ENCODE peak calls at places on chromosome X, in six cellular contexts. One of them, this sample, is unnamed.
A peak's percentile ranks its signal among the peaks of the same experiment; 100 is the strongest.

GRCh38 chrX:112731793-112732192 is 52.1 kb upstream of the LHFPL1 start:
- DNase-seq in cardiac muscle cell: peak; percentile 12
- DNase-seq in heart left ventricle: no peak
- DNase-seq in right cardiac atrium: no peak
- DNase-seq in A549: no peak
- DNase-seq in endodermal cell: no peak
- DNase-seq in this sample: no peak

GRCh38 chrX:73668779-73669178 is 105.8 kb downstream of the CHIC1 start:
- DNase-seq in right cardiac atrium: no peak
- DNase-seq in A549: no peak
- DNase-seq in cardiac muscle cell: peak; percentile 18
- DNase-seq in heart left ventricle: peak; percentile 18
- DNase-seq in endodermal cell: no peak
- DNase-seq in this sample: no peak

GRCh38 chrX:23804578-23804977 is 21.6 kb downstream of the SAT1 start:
- DNase-seq in cardiac muscle cell: no peak
- DNase-seq in endodermal cell: no peak
- DNase-seq in A549: no peak
- DNase-seq in heart left ventricle: no peak
- DNase-seq in right cardiac atrium: no peak
- DNase-seq in this sample: no peak

GRCh38 chrX:119775517-119776238 is 15.8 kb downstream of the RPL39 start:
- DNase-seq in heart left ventricle: no peak
- DNase-seq in A549: no peak
- DNase-seq in right cardiac atrium: no peak
- DNase-seq in endodermal cell: no peak
- DNase-seq in cardiac muscle cell: no peak
- DNase-seq in this sample: no peak

GRCh38 chrX:153926863-153927685 is 1.0 kb upstream of the ARHGAP4 start:
- DNase-seq in heart left ventricle: peak; percentile 66
- DNase-seq in A549: no peak
- DNase-seq in endodermal cell: no peak
- DNase-seq in right cardiac atrium: peak; percentile 64
- DNase-seq in cardiac muscle cell: peak; percentile 51
- DNase-seq in this sample: no peak

GRCh38 chrX:133630362-133630761 is 215.1 kb upstream of the GPC4 start:
- DNase-seq in endodermal cell: no peak
- DNase-seq in heart left ventricle: no peak
- DNase-seq in right cardiac atrium: no peak
- DNase-seq in cardiac muscle cell: no peak
- DNase-seq in A549: no peak
- DNase-seq in this sample: no peak

GRCh38 chrX:28851871-28852270 is 264.6 kb downstream of the IL1RAPL1 start:
- DNase-seq in cardiac muscle cell: no peak
- DNase-seq in A549: no peak
- DNase-seq in endodermal cell: no peak
- DNase-seq in right cardiac atrium: no peak
- DNase-seq in heart left ventricle: no peak
- DNase-seq in this sample: no peak

GRCh38 chrX:113558576-113558975 is 717.9 kb upstream of the AMOT start:
- DNase-seq in cardiac muscle cell: no peak
- DNase-seq in heart left ventricle: no peak
- DNase-seq in A549: no peak
- DNase-seq in endodermal cell: no peak
- DNase-seq in right cardiac atrium: no peak
- DNase-seq in this sample: no peak

GRCh38 chrX:47540754-47541538 is 20.1 kb upstream of the ARAF start:
- DNase-seq in endodermal cell: peak; percentile 85
- DNase-seq in heart left ventricle: peak; percentile 82
- DNase-seq in right cardiac atrium: peak; percentile 69
- DNase-seq in A549: peak; percentile 90
- DNase-seq in cardiac muscle cell: peak; percentile 94
- DNase-seq in this sample: peak; percentile 47

GRCh38 chrX:17521871-17522693 is 147.1 kb downstream of the NHS start:
- DNase-seq in A549: peak; percentile 67
- DNase-seq in endodermal cell: peak; percentile 82
- DNase-seq in right cardiac atrium: peak; percentile 25
- DNase-seq in heart left ventricle: no peak
- DNase-seq in cardiac muscle cell: peak; percentile 52
- DNase-seq in this sample: no peak

GRCh38 chrX:112840382-112841113 is at the start of gene AMOT:
- DNase-seq in A549: peak; percentile 33
- DNase-seq in heart left ventricle: peak; percentile 84
- DNase-seq in endodermal cell: peak; percentile 98
- DNase-seq in cardiac muscle cell: peak; percentile 72
- DNase-seq in right cardiac atrium: peak; percentile 82
- DNase-seq in this sample: peak; percentile 41

GRCh38 chrX:38087594-38087993 is 81.2 kb downstream of the SYTL5 start:
- DNase-seq in heart left ventricle: no peak
- DNase-seq in right cardiac atrium: no peak
- DNase-seq in cardiac muscle cell: no peak
- DNase-seq in A549: no peak
- DNase-seq in endodermal cell: no peak
- DNase-seq in this sample: no peak

GRCh38 chrX:34140816-34141215 is 8.7 kb upstream of the FAM47A start:
- DNase-seq in endodermal cell: no peak
- DNase-seq in right cardiac atrium: no peak
- DNase-seq in A549: no peak
- DNase-seq in heart left ventricle: no peak
- DNase-seq in cardiac muscle cell: no peak
- DNase-seq in this sample: no peak

GRCh38 chrX:134365923-134366322 is 94.0 kb upstream of the HPRT1 start:
- DNase-seq in endodermal cell: no peak
- DNase-seq in heart left ventricle: no peak
- DNase-seq in right cardiac atrium: no peak
- DNase-seq in A549: no peak
- DNase-seq in cardiac muscle cell: no peak
- DNase-seq in this sample: no peak

GRCh38 chrX:17769701-17770269 is 32.5 kb downstream of the SCML1 start:
- DNase-seq in heart left ventricle: no peak
- DNase-seq in right cardiac atrium: no peak
- DNase-seq in A549: no peak
- DNase-seq in cardiac muscle cell: no peak
- DNase-seq in endodermal cell: no peak
- DNase-seq in this sample: no peak

GRCh38 chrX:69961365-69962072 is 88.2 kb downstream of the AWAT2 start:
- DNase-seq in heart left ventricle: no peak
- DNase-seq in cardiac muscle cell: peak; percentile 38
- DNase-seq in A549: no peak
- DNase-seq in endodermal cell: no peak
- DNase-seq in right cardiac atrium: no peak
- DNase-seq in this sample: no peak

GRCh38 chrX:63330681-63331080 is 20.5 kb downstream of the SPIN4 start:
- DNase-seq in A549: no peak
- DNase-seq in right cardiac atrium: no peak
- DNase-seq in cardiac muscle cell: peak; percentile 0
- DNase-seq in heart left ventricle: no peak
- DNase-seq in endodermal cell: no peak
- DNase-seq in this sample: no peak

GRCh38 chrX:149371984-149372383 is 133.1 kb downstream of the IDS start:
- DNase-seq in heart left ventricle: no peak
- DNase-seq in A549: no peak
- DNase-seq in cardiac muscle cell: no peak
- DNase-seq in endodermal cell: no peak
- DNase-seq in right cardiac atrium: no peak
- DNase-seq in this sample: no peak

GRCh38 chrX:41086627-41086932 is 1.3 kb downstream of the USP9X start:
- DNase-seq in A549: peak; percentile 44
- DNase-seq in right cardiac atrium: no peak
- DNase-seq in cardiac muscle cell: no peak
- DNase-seq in heart left ventricle: no peak
- DNase-seq in endodermal cell: no peak
- DNase-seq in this sample: no peak

GRCh38 chrX:150693782-150694574 is 782 bp downstream of the MTMR1 start:
- DNase-seq in endodermal cell: peak; percentile 78
- DNase-seq in heart left ventricle: peak; percentile 33
- DNase-seq in right cardiac atrium: peak; percentile 35
- DNase-seq in cardiac muscle cell: peak; percentile 21
- DNase-seq in A549: peak; percentile 52
- DNase-seq in this sample: no peak

GRCh38 chrX:150694738-150695410 is 1.7 kb downstream of the MTMR1 start:
- DNase-seq in endodermal cell: no peak
- DNase-seq in right cardiac atrium: no peak
- DNase-seq in cardiac muscle cell: no peak
- DNase-seq in heart left ventricle: no peak
- DNase-seq in A549: no peak
- DNase-seq in this sample: no peak

GRCh38 chrX:150696264-150696789 is 3.1 kb downstream of the MTMR1 start:
- DNase-seq in endodermal cell: no peak
- DNase-seq in heart left ventricle: no peak
- DNase-seq in right cardiac atrium: no peak
- DNase-seq in cardiac muscle cell: no peak
- DNase-seq in A549: no peak
- DNase-seq in this sample: no peak

GRCh38 chrX:150697641-150698040 is 4.4 kb downstream of the MTMR1 start:
- DNase-seq in cardiac muscle cell: no peak
- DNase-seq in endodermal cell: no peak
- DNase-seq in right cardiac atrium: no peak
- DNase-seq in A549: no peak
- DNase-seq in heart left ventricle: no peak
- DNase-seq in this sample: no peak

GRCh38 chrX:150696836-150697235 is 3.6 kb downstream of the MTMR1 start:
- DNase-seq in cardiac muscle cell: no peak
- DNase-seq in heart left ventricle: no peak
- DNase-seq in right cardiac atrium: no peak
- DNase-seq in A549: no peak
- DNase-seq in endodermal cell: no peak
- DNase-seq in this sample: no peak
- H3K4me3 ChIP-seq in cardiac muscle cell: no peak overlapping the region
- H3K4me3 ChIP-seq in heart left ventricle: no peak overlapping the region
- H3K4me3 ChIP-seq in right cardiac atrium: no peak overlapping the region
- H3K4me3 ChIP-seq in A549: no peak overlapping the region
- H3K4me3 ChIP-seq in endodermal cell: no peak overlapping the region
- H3K4me3 ChIP-seq in this sample: no peak overlapping the region

GRCh38 chrX:13418126-13419091 is 98.6 kb upstream of the ATXN3L start:
- DNase-seq in endodermal cell: no peak
- DNase-seq in cardiac muscle cell: peak; percentile 42
- DNase-seq in heart left ventricle: no peak
- DNase-seq in A549: no peak
- DNase-seq in right cardiac atrium: no peak
- DNase-seq in this sample: no peak
- H3K27ac ChIP-seq in endodermal cell: no peak overlapping the region
- H3K27ac ChIP-seq in cardiac muscle cell: no peak overlapping the region
- H3K27ac ChIP-seq in heart left ventricle: no peak overlapping the region
- H3K27ac ChIP-seq in A549: peak overlapping the region; percentile 52
- H3K27ac ChIP-seq in right cardiac atrium: no peak overlapping the region
- H3K27ac ChIP-seq in this sample: no peak overlapping the region

GRCh38 chrX:103276581-103277002 is at the start of gene TCEAL5:
- DNase-seq in right cardiac atrium: peak; percentile 23
- DNase-seq in cardiac muscle cell: no peak
- DNase-seq in A549: no peak
- DNase-seq in endodermal cell: no peak
- DNase-seq in heart left ventricle: no peak
- DNase-seq in this sample: no peak
- H3K4me3 ChIP-seq in right cardiac atrium: peak within 1 kb of the TSS; percentile 25
- H3K4me3 ChIP-seq in cardiac muscle cell: no peak within 1 kb of the TSS
- H3K4me3 ChIP-seq in A549: no peak within 1 kb of the TSS
- H3K4me3 ChIP-seq in endodermal cell: no peak within 1 kb of the TSS
- H3K4me3 ChIP-seq in heart left ventricle: peak within 1 kb of the TSS; percentile 30
- H3K4me3 ChIP-seq in this sample: no peak within 1 kb of the TSS

GRCh38 chrX:107752037-107752436 is 23.6 kb downstream of the TSC22D3 start:
- DNase-seq in endodermal cell: no peak
- DNase-seq in cardiac muscle cell: no peak
- DNase-seq in A549: no peak
- DNase-seq in heart left ventricle: no peak
- DNase-seq in right cardiac atrium: no peak
- DNase-seq in this sample: no peak

GRCh38 chrX:107751127-107751526 is 24.5 kb downstream of the TSC22D3 start:
- DNase-seq in cardiac muscle cell: no peak
- DNase-seq in right cardiac atrium: no peak
- DNase-seq in A549: no peak
- DNase-seq in heart left ventricle: peak; percentile 31
- DNase-seq in endodermal cell: no peak
- DNase-seq in this sample: no peak

GRCh38 chrX:107753186-107753585 is 22.4 kb downstream of the TSC22D3 start:
- DNase-seq in A549: no peak
- DNase-seq in heart left ventricle: no peak
- DNase-seq in right cardiac atrium: no peak
- DNase-seq in endodermal cell: no peak
- DNase-seq in cardiac muscle cell: no peak
- DNase-seq in this sample: no peak

GRCh38 chrX:107750263-107750662 is 25.3 kb downstream of the TSC22D3 start:
- DNase-seq in right cardiac atrium: no peak
- DNase-seq in heart left ventricle: no peak
- DNase-seq in A549: no peak
- DNase-seq in endodermal cell: peak; percentile 82
- DNase-seq in cardiac muscle cell: no peak
- DNase-seq in this sample: no peak

GRCh38 chrX:107752714-107753113 is 22.9 kb downstream of the TSC22D3 start:
- DNase-seq in endodermal cell: peak; percentile 47
- DNase-seq in cardiac muscle cell: no peak
- DNase-seq in heart left ventricle: no peak
- DNase-seq in right cardiac atrium: no peak
- DNase-seq in A549: no peak
- DNase-seq in this sample: no peak
- H3K27ac ChIP-seq in endodermal cell: no peak overlapping the region
- H3K27ac ChIP-seq in cardiac muscle cell: peak overlapping the region; percentile 63
- H3K27ac ChIP-seq in heart left ventricle: no peak overlapping the region
- H3K27ac ChIP-seq in right cardiac atrium: no peak overlapping the region
- H3K27ac ChIP-seq in A549: no peak overlapping the region
- H3K27ac ChIP-seq in this sample: no peak overlapping the region

DNA sequence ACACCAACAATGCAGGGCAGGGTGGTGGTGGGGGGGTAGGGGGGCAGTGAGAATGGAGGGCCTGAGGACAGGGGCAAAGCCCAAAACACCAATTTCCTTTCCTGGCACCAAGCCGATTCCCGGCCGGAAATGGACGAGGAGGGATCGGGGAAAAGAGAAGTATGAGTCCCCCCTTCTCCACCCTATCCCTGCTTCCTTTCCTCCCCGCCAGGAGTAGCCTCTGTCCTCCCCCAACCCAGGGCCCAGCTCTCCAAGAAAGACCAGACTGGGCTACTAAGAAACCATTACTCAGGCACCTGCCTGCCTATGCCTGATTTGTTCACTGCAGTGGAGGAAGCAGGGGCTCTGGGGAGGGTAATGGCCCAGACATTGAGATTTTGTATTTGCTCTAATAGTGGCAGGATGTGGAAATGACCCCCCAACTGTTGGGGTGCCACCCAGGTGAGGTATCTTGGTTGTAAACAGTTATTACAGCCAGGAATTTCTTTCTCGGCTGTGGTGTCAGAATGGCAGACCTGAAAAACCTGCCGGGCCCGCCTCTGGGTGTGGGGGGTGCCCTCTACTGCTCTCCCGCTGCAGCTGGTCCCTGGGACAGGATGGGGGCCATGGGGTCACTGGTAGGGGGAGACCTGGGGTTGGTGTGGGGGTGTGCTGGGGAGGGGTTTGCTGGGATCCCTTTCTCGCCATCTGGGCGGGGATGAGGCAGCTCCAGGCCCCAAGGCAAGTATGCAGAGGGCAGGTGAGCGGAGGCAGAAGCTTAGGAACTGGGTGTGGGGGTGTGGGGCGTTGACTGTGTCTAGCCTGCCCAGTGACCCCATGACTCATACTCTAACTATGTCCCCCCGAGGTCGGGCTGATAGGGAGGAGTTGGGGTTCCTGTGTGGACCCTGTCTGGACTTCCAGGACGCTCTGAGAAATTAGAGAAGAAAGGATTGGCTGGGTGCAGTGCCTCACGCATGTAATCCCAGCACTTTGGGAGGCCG is 701 bp downstream of the CCDC120 start:
- DNase-seq in right cardiac atrium: no peak
- DNase-seq in cardiac muscle cell: no peak
- DNase-seq in heart left ventricle: no peak
- DNase-seq in A549: no peak
- DNase-seq in endodermal cell: no peak
- DNase-seq in this sample: no peak
- H3K4me3 ChIP-seq in right cardiac atrium: no peak overlapping the region
- H3K4me3 ChIP-seq in cardiac muscle cell: no peak overlapping the region
- H3K4me3 ChIP-seq in heart left ventricle: no peak overlapping the region
- H3K4me3 ChIP-seq in A549: no peak overlapping the region
- H3K4me3 ChIP-seq in endodermal cell: peak overlapping the region; percentile 72
- H3K4me3 ChIP-seq in this sample: peak overlapping the region; percentile 28

This sample was measured in iPS DF 6.9.